ENCODE peak calls at places on chromosome 13, in eight cellular contexts. One of them, this sample, is unnamed.

GRCh38 chr13:28046981-28047380 is 53.4 kb downstream of the FLT3 start:
- DNase-seq in cardiac muscle cell: no peak
- DNase-seq in left ventricle myocardium superior: no peak
- DNase-seq in stimulated activated CD8-positive, alpha-beta memory T cell treated with anti-CD3 and anti-CD28 coated beads, Interleukin-2, amount 100 ng/mL, for 1 hour: no peak
- DNase-seq in NCI-H1092: no peak
- DNase-seq in NCI-H2081: no peak
- DNase-seq in EH: peak; percentile 92
- DNase-seq in BJ: peak; percentile 45
- DNase-seq in this sample: no peak

GRCh38 chr13:85828094-85828684 is 29.0 kb upstream of the SLITRK6 start:
- DNase-seq in cardiac muscle cell: peak; percentile 39
- DNase-seq in left ventricle myocardium superior: no peak
- DNase-seq in stimulated activated CD8-positive, alpha-beta memory T cell treated with anti-CD3 and anti-CD28 coated beads, Interleukin-2, amount 100 ng/mL, for 1 hour: no peak
- DNase-seq in NCI-H1092: peak; percentile 16
- DNase-seq in NCI-H2081: peak; percentile 10
- DNase-seq in EH: peak; percentile 13
- DNase-seq in BJ: no peak
- DNase-seq in this sample: no peak

GRCh38 chr13:100944791-100945345 is 270.3 kb upstream of the TMTC4 start:
- DNase-seq in cardiac muscle cell: no peak
- DNase-seq in left ventricle myocardium superior: no peak
- DNase-seq in stimulated activated CD8-positive, alpha-beta memory T cell treated with anti-CD3 and anti-CD28 coated beads, Interleukin-2, amount 100 ng/mL, for 1 hour: no peak
- DNase-seq in NCI-H1092: no peak
- DNase-seq in NCI-H2081: no peak
- DNase-seq in EH: no peak
- DNase-seq in BJ: no peak
- DNase-seq in this sample: no peak

GRCh38 chr13:103187621-103188020 is 121.4 kb upstream of the SLC10A2 start:
- DNase-seq in cardiac muscle cell: peak; percentile 4
- DNase-seq in left ventricle myocardium superior: no peak
- DNase-seq in stimulated activated CD8-positive, alpha-beta memory T cell treated with anti-CD3 and anti-CD28 coated beads, Interleukin-2, amount 100 ng/mL, for 1 hour: no peak
- DNase-seq in NCI-H1092: no peak
- DNase-seq in NCI-H2081: no peak
- DNase-seq in EH: no peak
- DNase-seq in BJ: no peak
- DNase-seq in this sample: no peak

GRCh38 chr13:47826481-47826880 is 174.6 kb downstream of the SUCLA2 start:
- DNase-seq in cardiac muscle cell: peak; percentile 88
- DNase-seq in left ventricle myocardium superior: no peak
- DNase-seq in stimulated activated CD8-positive, alpha-beta memory T cell treated with anti-CD3 and anti-CD28 coated beads, Interleukin-2, amount 100 ng/mL, for 1 hour: no peak
- DNase-seq in NCI-H1092: no peak
- DNase-seq in NCI-H2081: no peak
- DNase-seq in EH: peak; percentile 35
- DNase-seq in BJ: no peak
- DNase-seq in this sample: no peak

GRCh38 chr13:47457631-47458030 is 543.4 kb downstream of the SUCLA2 start:
- DNase-seq in cardiac muscle cell: peak; percentile 48
- DNase-seq in left ventricle myocardium superior: no peak
- DNase-seq in stimulated activated CD8-positive, alpha-beta memory T cell treated with anti-CD3 and anti-CD28 coated beads, Interleukin-2, amount 100 ng/mL, for 1 hour: no peak
- DNase-seq in NCI-H1092: no peak
- DNase-seq in NCI-H2081: no peak
- DNase-seq in EH: peak; percentile 84
- DNase-seq in BJ: no peak
- DNase-seq in this sample: no peak

GRCh38 chr13:49584771-49585182 is 581 bp downstream of the RCBTB1 start:
- DNase-seq in cardiac muscle cell: no peak
- DNase-seq in left ventricle myocardium superior: no peak
- DNase-seq in stimulated activated CD8-positive, alpha-beta memory T cell treated with anti-CD3 and anti-CD28 coated beads, Interleukin-2, amount 100 ng/mL, for 1 hour: no peak
- DNase-seq in NCI-H1092: no peak
- DNase-seq in NCI-H2081: peak; percentile 7
- DNase-seq in EH: peak; percentile 19
- DNase-seq in BJ: no peak
- DNase-seq in this sample: no peak

GRCh38 chr13:75479102-75479501 is 2.9 kb downstream of the TBC1D4 start:
- DNase-seq in cardiac muscle cell: no peak
- DNase-seq in left ventricle myocardium superior: no peak
- DNase-seq in stimulated activated CD8-positive, alpha-beta memory T cell treated with anti-CD3 and anti-CD28 coated beads, Interleukin-2, amount 100 ng/mL, for 1 hour: no peak
- DNase-seq in NCI-H1092: no peak
- DNase-seq in NCI-H2081: no peak
- DNase-seq in EH: peak; percentile 37
- DNase-seq in BJ: no peak
- DNase-seq in this sample: no peak

GRCh38 chr13:77139311-77139710 is 112.4 kb upstream of the FBXL3 start:
- DNase-seq in cardiac muscle cell: no peak
- DNase-seq in left ventricle myocardium superior: no peak
- DNase-seq in stimulated activated CD8-positive, alpha-beta memory T cell treated with anti-CD3 and anti-CD28 coated beads, Interleukin-2, amount 100 ng/mL, for 1 hour: no peak
- DNase-seq in NCI-H1092: no peak
- DNase-seq in NCI-H2081: no peak
- DNase-seq in EH: no peak
- DNase-seq in BJ: no peak
- DNase-seq in this sample: no peak

GRCh38 chr13:74305876-74306275 is 171.7 kb upstream of the KLF12 start:
- DNase-seq in cardiac muscle cell: no peak
- DNase-seq in left ventricle myocardium superior: no peak
- DNase-seq in stimulated activated CD8-positive, alpha-beta memory T cell treated with anti-CD3 and anti-CD28 coated beads, Interleukin-2, amount 100 ng/mL, for 1 hour: no peak
- DNase-seq in NCI-H1092: no peak
- DNase-seq in NCI-H2081: no peak
- DNase-seq in EH: no peak
- DNase-seq in BJ: no peak
- DNase-seq in this sample: no peak

GRCh38 chr13:77678691-77679090 is 18.8 kb upstream of the SLAIN1 start:
- DNase-seq in cardiac muscle cell: no peak
- DNase-seq in left ventricle myocardium superior: no peak
- DNase-seq in stimulated activated CD8-positive, alpha-beta memory T cell treated with anti-CD3 and anti-CD28 coated beads, Interleukin-2, amount 100 ng/mL, for 1 hour: no peak
- DNase-seq in NCI-H1092: no peak
- DNase-seq in NCI-H2081: no peak
- DNase-seq in EH: no peak
- DNase-seq in BJ: no peak
- DNase-seq in this sample: no peak

GRCh38 chr13:20546559-20546958 is 20.4 kb upstream of the IFT88 start:
- DNase-seq in cardiac muscle cell: no peak
- DNase-seq in left ventricle myocardium superior: no peak
- DNase-seq in stimulated activated CD8-positive, alpha-beta memory T cell treated with anti-CD3 and anti-CD28 coated beads, Interleukin-2, amount 100 ng/mL, for 1 hour: no peak
- DNase-seq in NCI-H1092: no peak
- DNase-seq in NCI-H2081: no peak
- DNase-seq in EH: no peak
- DNase-seq in BJ: no peak
- DNase-seq in this sample: no peak

GRCh38 chr13:85970727-85971126 is 171.5 kb upstream of the SLITRK6 start:
- DNase-seq in cardiac muscle cell: peak; percentile 17
- DNase-seq in left ventricle myocardium superior: no peak
- DNase-seq in stimulated activated CD8-positive, alpha-beta memory T cell treated with anti-CD3 and anti-CD28 coated beads, Interleukin-2, amount 100 ng/mL, for 1 hour: no peak
- DNase-seq in NCI-H1092: no peak
- DNase-seq in NCI-H2081: no peak
- DNase-seq in EH: no peak
- DNase-seq in BJ: no peak
- DNase-seq in this sample: no peak

GRCh38 chr13:113211774-113212173 is 2.4 kb downstream of the CUL4A start:
- DNase-seq in cardiac muscle cell: no peak
- DNase-seq in left ventricle myocardium superior: no peak
- DNase-seq in stimulated activated CD8-positive, alpha-beta memory T cell treated with anti-CD3 and anti-CD28 coated beads, Interleukin-2, amount 100 ng/mL, for 1 hour: no peak
- DNase-seq in NCI-H1092: no peak
- DNase-seq in NCI-H2081: no peak
- DNase-seq in EH: no peak
- DNase-seq in BJ: no peak
- DNase-seq in this sample: no peak

GRCh38 chr13:33348366-33348765 is 62.8 kb upstream of the STARD13 start:
- DNase-seq in cardiac muscle cell: peak; percentile 23
- DNase-seq in left ventricle myocardium superior: no peak
- DNase-seq in stimulated activated CD8-positive, alpha-beta memory T cell treated with anti-CD3 and anti-CD28 coated beads, Interleukin-2, amount 100 ng/mL, for 1 hour: no peak
- DNase-seq in NCI-H1092: no peak
- DNase-seq in NCI-H2081: no peak
- DNase-seq in EH: peak; percentile 80
- DNase-seq in BJ: peak; percentile 71
- DNase-seq in this sample: no peak

GRCh38 chr13:75947448-75947847 is 311.3 kb downstream of the LMO7 start:
- DNase-seq in cardiac muscle cell: no peak
- DNase-seq in left ventricle myocardium superior: no peak
- DNase-seq in stimulated activated CD8-positive, alpha-beta memory T cell treated with anti-CD3 and anti-CD28 coated beads, Interleukin-2, amount 100 ng/mL, for 1 hour: no peak
- DNase-seq in NCI-H1092: no peak
- DNase-seq in NCI-H2081: no peak
- DNase-seq in EH: no peak
- DNase-seq in BJ: no peak
- DNase-seq in this sample: no peak

GRCh38 chr13:111929036-111929616 is 137.8 kb upstream of the SOX1 start:
- DNase-seq in cardiac muscle cell: no peak
- DNase-seq in left ventricle myocardium superior: no peak
- DNase-seq in stimulated activated CD8-positive, alpha-beta memory T cell treated with anti-CD3 and anti-CD28 coated beads, Interleukin-2, amount 100 ng/mL, for 1 hour: no peak
- DNase-seq in NCI-H1092: no peak
- DNase-seq in NCI-H2081: no peak
- DNase-seq in EH: no peak
- DNase-seq in BJ: no peak
- DNase-seq in this sample: peak; percentile 54

GRCh38 chr13:50989476-50989875 is 79.9 kb downstream of the RNASEH2B start:
- DNase-seq in cardiac muscle cell: peak; percentile 59
- DNase-seq in left ventricle myocardium superior: peak; percentile 53
- DNase-seq in stimulated activated CD8-positive, alpha-beta memory T cell treated with anti-CD3 and anti-CD28 coated beads, Interleukin-2, amount 100 ng/mL, for 1 hour: no peak
- DNase-seq in NCI-H1092: no peak
- DNase-seq in NCI-H2081: peak; percentile 84
- DNase-seq in EH: no peak
- DNase-seq in BJ: no peak
- DNase-seq in this sample: peak; percentile 61

GRCh38 chr13:42071667-42072419 is 23.4 kb downstream of the DGKH start:
- DNase-seq in cardiac muscle cell: peak; percentile 66
- DNase-seq in left ventricle myocardium superior: no peak
- DNase-seq in stimulated activated CD8-positive, alpha-beta memory T cell treated with anti-CD3 and anti-CD28 coated beads, Interleukin-2, amount 100 ng/mL, for 1 hour: no peak
- DNase-seq in NCI-H1092: no peak
- DNase-seq in NCI-H2081: no peak
- DNase-seq in EH: peak; percentile 13
- DNase-seq in BJ: no peak
- DNase-seq in this sample: no peak

GRCh38 chr13:27130223-27131015 is 41.2 kb downstream of the USP12 start:
- DNase-seq in cardiac muscle cell: peak; percentile 76
- DNase-seq in left ventricle myocardium superior: no peak
- DNase-seq in stimulated activated CD8-positive, alpha-beta memory T cell treated with anti-CD3 and anti-CD28 coated beads, Interleukin-2, amount 100 ng/mL, for 1 hour: no peak
- DNase-seq in NCI-H1092: no peak
- DNase-seq in NCI-H2081: no peak
- DNase-seq in EH: peak; percentile 66
- DNase-seq in BJ: no peak
- DNase-seq in this sample: no peak

GRCh38 chr13:81713201-81713600 is 1372.3 kb upstream of the SPRY2 start:
- DNase-seq in cardiac muscle cell: no peak
- DNase-seq in left ventricle myocardium superior: no peak
- DNase-seq in stimulated activated CD8-positive, alpha-beta memory T cell treated with anti-CD3 and anti-CD28 coated beads, Interleukin-2, amount 100 ng/mL, for 1 hour: no peak
- DNase-seq in NCI-H1092: no peak
- DNase-seq in NCI-H2081: no peak
- DNase-seq in EH: no peak
- DNase-seq in BJ: no peak
- DNase-seq in this sample: no peak

GRCh38 chr13:24002206-24002815 is 105.0 kb upstream of the C1QTNF9B start:
- DNase-seq in cardiac muscle cell: no peak
- DNase-seq in left ventricle myocardium superior: no peak
- DNase-seq in stimulated activated CD8-positive, alpha-beta memory T cell treated with anti-CD3 and anti-CD28 coated beads, Interleukin-2, amount 100 ng/mL, for 1 hour: no peak
- DNase-seq in NCI-H1092: no peak
- DNase-seq in NCI-H2081: no peak
- DNase-seq in EH: no peak
- DNase-seq in BJ: no peak
- DNase-seq in this sample: no peak

GRCh38 chr13:30607908-30608307 is 9.8 kb upstream of the USPL1 start:
- DNase-seq in cardiac muscle cell: no peak
- DNase-seq in left ventricle myocardium superior: no peak
- DNase-seq in stimulated activated CD8-positive, alpha-beta memory T cell treated with anti-CD3 and anti-CD28 coated beads, Interleukin-2, amount 100 ng/mL, for 1 hour: peak; percentile 44
- DNase-seq in NCI-H1092: no peak
- DNase-seq in NCI-H2081: no peak
- DNase-seq in EH: no peak
- DNase-seq in BJ: no peak
- DNase-seq in this sample: no peak

GRCh38 chr13:20185657-20186056 is 7.1 kb downstream of the GJB2 start:
- DNase-seq in cardiac muscle cell: no peak
- DNase-seq in left ventricle myocardium superior: no peak
- DNase-seq in stimulated activated CD8-positive, alpha-beta memory T cell treated with anti-CD3 and anti-CD28 coated beads, Interleukin-2, amount 100 ng/mL, for 1 hour: no peak
- DNase-seq in NCI-H1092: no peak
- DNase-seq in NCI-H2081: no peak
- DNase-seq in EH: no peak
- DNase-seq in BJ: no peak
- DNase-seq in this sample: no peak

GRCh38 chr13:77853701-77854100 is 64.9 kb downstream of the EDNRB start:
- DNase-seq in cardiac muscle cell: no peak
- DNase-seq in left ventricle myocardium superior: no peak
- DNase-seq in stimulated activated CD8-positive, alpha-beta memory T cell treated with anti-CD3 and anti-CD28 coated beads, Interleukin-2, amount 100 ng/mL, for 1 hour: no peak
- DNase-seq in NCI-H1092: no peak
- DNase-seq in NCI-H2081: no peak
- DNase-seq in EH: no peak
- DNase-seq in BJ: no peak
- DNase-seq in this sample: no peak

GRCh38 chr13:20390526-20391175 is 135.0 kb downstream of the CRYL1 start:
- DNase-seq in cardiac muscle cell: peak; percentile 30
- DNase-seq in left ventricle myocardium superior: no peak
- DNase-seq in stimulated activated CD8-positive, alpha-beta memory T cell treated with anti-CD3 and anti-CD28 coated beads, Interleukin-2, amount 100 ng/mL, for 1 hour: no peak
- DNase-seq in NCI-H1092: no peak
- DNase-seq in NCI-H2081: no peak
- DNase-seq in EH: no peak
- DNase-seq in BJ: no peak
- DNase-seq in this sample: no peak

GRCh38 chr13:36134632-36135031 is 3.5 kb upstream of the DCLK1 start:
- DNase-seq in cardiac muscle cell: no peak
- DNase-seq in left ventricle myocardium superior: no peak
- DNase-seq in stimulated activated CD8-positive, alpha-beta memory T cell treated with anti-CD3 and anti-CD28 coated beads, Interleukin-2, amount 100 ng/mL, for 1 hour: no peak
- DNase-seq in NCI-H1092: no peak
- DNase-seq in NCI-H2081: no peak
- DNase-seq in EH: no peak
- DNase-seq in BJ: no peak
- DNase-seq in this sample: no peak

GRCh38 chr13:41746259-41746658 is 214.7 kb downstream of the VWA8 start:
- DNase-seq in cardiac muscle cell: peak; percentile 43
- DNase-seq in left ventricle myocardium superior: no peak
- DNase-seq in stimulated activated CD8-positive, alpha-beta memory T cell treated with anti-CD3 and anti-CD28 coated beads, Interleukin-2, amount 100 ng/mL, for 1 hour: no peak
- DNase-seq in NCI-H1092: no peak
- DNase-seq in NCI-H2081: no peak
- DNase-seq in EH: peak; percentile 78
- DNase-seq in BJ: peak; percentile 11
- DNase-seq in this sample: no peak

GRCh38 chr13:40452038-40452666 is 214.3 kb downstream of the FOXO1 start:
- DNase-seq in cardiac muscle cell: no peak
- DNase-seq in left ventricle myocardium superior: no peak
- DNase-seq in stimulated activated CD8-positive, alpha-beta memory T cell treated with anti-CD3 and anti-CD28 coated beads, Interleukin-2, amount 100 ng/mL, for 1 hour: no peak
- DNase-seq in NCI-H1092: no peak
- DNase-seq in NCI-H2081: no peak
- DNase-seq in EH: no peak
- DNase-seq in BJ: no peak
- DNase-seq in this sample: no peak

GRCh38 chr13:21020581-21020980 is 40.8 kb downstream of the LATS2 start:
- DNase-seq in cardiac muscle cell: no peak
- DNase-seq in left ventricle myocardium superior: no peak
- DNase-seq in stimulated activated CD8-positive, alpha-beta memory T cell treated with anti-CD3 and anti-CD28 coated beads, Interleukin-2, amount 100 ng/mL, for 1 hour: no peak
- DNase-seq in NCI-H1092: no peak
- DNase-seq in NCI-H2081: no peak
- DNase-seq in EH: no peak
- DNase-seq in BJ: no peak
- DNase-seq in this sample: no peak

GRCh38 chr13:50715402-50716146 is 127.9 kb downstream of the DLEU7 start:
- DNase-seq in cardiac muscle cell: no peak
- DNase-seq in left ventricle myocardium superior: peak; percentile 61
- DNase-seq in stimulated activated CD8-positive, alpha-beta memory T cell treated with anti-CD3 and anti-CD28 coated beads, Interleukin-2, amount 100 ng/mL, for 1 hour: no peak
- DNase-seq in NCI-H1092: no peak
- DNase-seq in NCI-H2081: no peak
- DNase-seq in EH: no peak
- DNase-seq in BJ: no peak
- DNase-seq in this sample: no peak

GRCh38 chr13:76161143-76161542 is 525.0 kb downstream of the LMO7 start:
- DNase-seq in cardiac muscle cell: no peak
- DNase-seq in left ventricle myocardium superior: no peak
- DNase-seq in stimulated activated CD8-positive, alpha-beta memory T cell treated with anti-CD3 and anti-CD28 coated beads, Interleukin-2, amount 100 ng/mL, for 1 hour: no peak
- DNase-seq in NCI-H1092: no peak
- DNase-seq in NCI-H2081: no peak
- DNase-seq in EH: no peak
- DNase-seq in BJ: no peak
- DNase-seq in this sample: no peak

GRCh38 chr13:63367522-63368198 is 1952.0 kb upstream of the PCDH20 start:
- DNase-seq in cardiac muscle cell: no peak
- DNase-seq in left ventricle myocardium superior: no peak
- DNase-seq in stimulated activated CD8-positive, alpha-beta memory T cell treated with anti-CD3 and anti-CD28 coated beads, Interleukin-2, amount 100 ng/mL, for 1 hour: no peak
- DNase-seq in NCI-H1092: no peak
- DNase-seq in NCI-H2081: no peak
- DNase-seq in EH: peak; percentile 6
- DNase-seq in BJ: no peak
- DNase-seq in this sample: no peak

GRCh38 chr13:43301341-43301969 is 278.1 kb downstream of the DNAJC15 start:
- DNase-seq in cardiac muscle cell: no peak
- DNase-seq in left ventricle myocardium superior: no peak
- DNase-seq in stimulated activated CD8-positive, alpha-beta memory T cell treated with anti-CD3 and anti-CD28 coated beads, Interleukin-2, amount 100 ng/mL, for 1 hour: no peak
- DNase-seq in NCI-H1092: peak; percentile 19
- DNase-seq in NCI-H2081: no peak
- DNase-seq in EH: peak; percentile 58
- DNase-seq in BJ: no peak
- DNase-seq in this sample: no peak